ENCODE peak calls at places on chromosomes 4 and X, in five cellular contexts. One of them, this sample, is unnamed.

GRCh38 chr4:185817403-185817818 is 5.4 kb upstream of the SORBS2 start:
- DNase-seq in neural crest cell: no peak
- DNase-seq in BJ: no peak
- DNase-seq in astrocyte of the spinal cord: no peak
- DNase-seq in stimulated activated CD8-positive, alpha-beta memory T cell treated with anti-CD3 and anti-CD28 coated beads, Interleukin-15, amount 100 ng/mL, for 1 hour: no peak
- DNase-seq in this sample: no peak

GRCh38 chrX:129979207-129979920 is 3.1 kb upstream of the BCORL1 start:
- DNase-seq in astrocyte of the spinal cord: no peak
- DNase-seq in neural crest cell: no peak
- DNase-seq in BJ: no peak
- DNase-seq in stimulated activated CD8-positive, alpha-beta memory T cell treated with anti-CD3 and anti-CD28 coated beads, Interleukin-15, amount 100 ng/mL, for 1 hour: no peak
- DNase-seq in this sample: peak; percentile 77

GRCh38 chr4:27692098-27692679 is 831.5 kb downstream of the STIM2 start:
- DNase-seq in neural crest cell: no peak
- DNase-seq in stimulated activated CD8-positive, alpha-beta memory T cell treated with anti-CD3 and anti-CD28 coated beads, Interleukin-15, amount 100 ng/mL, for 1 hour: no peak
- DNase-seq in astrocyte of the spinal cord: peak; percentile 36
- DNase-seq in BJ: no peak
- DNase-seq in this sample: peak; percentile 21

GRCh38 chrX:115410731-115411435 is 121.4 kb downstream of the LUZP4 start:
- DNase-seq in BJ: no peak
- DNase-seq in astrocyte of the spinal cord: no peak
- DNase-seq in stimulated activated CD8-positive, alpha-beta memory T cell treated with anti-CD3 and anti-CD28 coated beads, Interleukin-15, amount 100 ng/mL, for 1 hour: no peak
- DNase-seq in neural crest cell: no peak
- DNase-seq in this sample: no peak

GRCh38 chr4:134201216-134202098 is at the start of gene PABPC4L:
- DNase-seq in astrocyte of the spinal cord: peak; percentile 77
- DNase-seq in BJ: no peak
- DNase-seq in neural crest cell: peak; percentile 40
- DNase-seq in stimulated activated CD8-positive, alpha-beta memory T cell treated with anti-CD3 and anti-CD28 coated beads, Interleukin-15, amount 100 ng/mL, for 1 hour: no peak
- DNase-seq in this sample: peak; percentile 57

GRCh38 chr4:144754562-144755410 is 108.8 kb downstream of the HHIP start:
- DNase-seq in stimulated activated CD8-positive, alpha-beta memory T cell treated with anti-CD3 and anti-CD28 coated beads, Interleukin-15, amount 100 ng/mL, for 1 hour: no peak
- DNase-seq in neural crest cell: no peak
- DNase-seq in astrocyte of the spinal cord: peak; percentile 77
- DNase-seq in BJ: no peak
- DNase-seq in this sample: no peak

GRCh38 chr4:137359691-137360315 is 172.5 kb downstream of the PCDH18 start:
- DNase-seq in neural crest cell: no peak
- DNase-seq in stimulated activated CD8-positive, alpha-beta memory T cell treated with anti-CD3 and anti-CD28 coated beads, Interleukin-15, amount 100 ng/mL, for 1 hour: no peak
- DNase-seq in astrocyte of the spinal cord: peak; percentile 14
- DNase-seq in BJ: peak; percentile 69
- DNase-seq in this sample: no peak

GRCh38 chrX:12954981-12955380 is 19.9 kb upstream of the TMSB4X start:
- DNase-seq in astrocyte of the spinal cord: no peak
- DNase-seq in neural crest cell: no peak
- DNase-seq in stimulated activated CD8-positive, alpha-beta memory T cell treated with anti-CD3 and anti-CD28 coated beads, Interleukin-15, amount 100 ng/mL, for 1 hour: no peak
- DNase-seq in BJ: no peak
- DNase-seq in this sample: no peak

GRCh38 chr4:157221426-157221894 is 932 bp downstream of the GRIA2 start:
- DNase-seq in neural crest cell: peak; percentile 1
- DNase-seq in BJ: no peak
- DNase-seq in stimulated activated CD8-positive, alpha-beta memory T cell treated with anti-CD3 and anti-CD28 coated beads, Interleukin-15, amount 100 ng/mL, for 1 hour: no peak
- DNase-seq in astrocyte of the spinal cord: peak; percentile 5
- DNase-seq in this sample: no peak

GRCh38 chr4:72525938-72526337 is 43.1 kb downstream of the ADAMTS3 start:
- DNase-seq in BJ: peak; percentile 5
- DNase-seq in neural crest cell: no peak
- DNase-seq in astrocyte of the spinal cord: peak; percentile 89
- DNase-seq in stimulated activated CD8-positive, alpha-beta memory T cell treated with anti-CD3 and anti-CD28 coated beads, Interleukin-15, amount 100 ng/mL, for 1 hour: no peak
- DNase-seq in this sample: peak; percentile 57

GRCh38 chr4:16579866-16580265 is 318.6 kb downstream of the LDB2 start:
- DNase-seq in astrocyte of the spinal cord: peak; percentile 34
- DNase-seq in stimulated activated CD8-positive, alpha-beta memory T cell treated with anti-CD3 and anti-CD28 coated beads, Interleukin-15, amount 100 ng/mL, for 1 hour: no peak
- DNase-seq in neural crest cell: no peak
- DNase-seq in BJ: no peak
- DNase-seq in this sample: no peak

GRCh38 chrX:154013614-154014360 is 5.9 kb downstream of the IRAK1 start:
- DNase-seq in neural crest cell: peak; percentile 47
- DNase-seq in stimulated activated CD8-positive, alpha-beta memory T cell treated with anti-CD3 and anti-CD28 coated beads, Interleukin-15, amount 100 ng/mL, for 1 hour: peak; percentile 26
- DNase-seq in astrocyte of the spinal cord: no peak
- DNase-seq in BJ: no peak
- DNase-seq in this sample: peak; percentile 85

GRCh38 chr4:48071171-48071570 is 54.6 kb downstream of the NIPAL1 start:
- DNase-seq in BJ: no peak
- DNase-seq in astrocyte of the spinal cord: no peak
- DNase-seq in stimulated activated CD8-positive, alpha-beta memory T cell treated with anti-CD3 and anti-CD28 coated beads, Interleukin-15, amount 100 ng/mL, for 1 hour: no peak
- DNase-seq in neural crest cell: no peak
- DNase-seq in this sample: no peak

GRCh38 chr4:110733901-110734300 is 111.0 kb upstream of the PITX2 start:
- DNase-seq in astrocyte of the spinal cord: no peak
- DNase-seq in BJ: no peak
- DNase-seq in neural crest cell: no peak
- DNase-seq in stimulated activated CD8-positive, alpha-beta memory T cell treated with anti-CD3 and anti-CD28 coated beads, Interleukin-15, amount 100 ng/mL, for 1 hour: no peak
- DNase-seq in this sample: no peak

GRCh38 chrX:140799216-140799615 is 89.7 kb downstream of the LINC00632 start:
- DNase-seq in stimulated activated CD8-positive, alpha-beta memory T cell treated with anti-CD3 and anti-CD28 coated beads, Interleukin-15, amount 100 ng/mL, for 1 hour: no peak
- DNase-seq in neural crest cell: no peak
- DNase-seq in BJ: no peak
- DNase-seq in astrocyte of the spinal cord: peak; percentile 3
- DNase-seq in this sample: no peak

GRCh38 chr4:76219299-76220055 is 5.9 kb upstream of the SCARB2 start:
- DNase-seq in BJ: no peak
- DNase-seq in stimulated activated CD8-positive, alpha-beta memory T cell treated with anti-CD3 and anti-CD28 coated beads, Interleukin-15, amount 100 ng/mL, for 1 hour: no peak
- DNase-seq in neural crest cell: no peak
- DNase-seq in astrocyte of the spinal cord: no peak
- DNase-seq in this sample: no peak

GRCh38 chrX:8870411-8870810 is 69.2 kb upstream of the FAM9A start:
- DNase-seq in neural crest cell: no peak
- DNase-seq in BJ: no peak
- DNase-seq in astrocyte of the spinal cord: no peak
- DNase-seq in stimulated activated CD8-positive, alpha-beta memory T cell treated with anti-CD3 and anti-CD28 coated beads, Interleukin-15, amount 100 ng/mL, for 1 hour: no peak
- DNase-seq in this sample: no peak

GRCh38 chr4:68960294-68961163 is 8.9 kb upstream of the UGT2A3 start:
- DNase-seq in astrocyte of the spinal cord: no peak
- DNase-seq in BJ: no peak
- DNase-seq in stimulated activated CD8-positive, alpha-beta memory T cell treated with anti-CD3 and anti-CD28 coated beads, Interleukin-15, amount 100 ng/mL, for 1 hour: no peak
- DNase-seq in neural crest cell: no peak
- DNase-seq in this sample: no peak

GRCh38 chrX:111823068-111823467 is 52.9 kb upstream of the TRPC5OS start:
- DNase-seq in BJ: no peak
- DNase-seq in neural crest cell: peak; percentile 35
- DNase-seq in stimulated activated CD8-positive, alpha-beta memory T cell treated with anti-CD3 and anti-CD28 coated beads, Interleukin-15, amount 100 ng/mL, for 1 hour: no peak
- DNase-seq in astrocyte of the spinal cord: no peak
- DNase-seq in this sample: no peak

GRCh38 chr4:38696697-38697096 is 32.7 kb downstream of the KLF3 start:
- DNase-seq in stimulated activated CD8-positive, alpha-beta memory T cell treated with anti-CD3 and anti-CD28 coated beads, Interleukin-15, amount 100 ng/mL, for 1 hour: no peak
- DNase-seq in neural crest cell: no peak
- DNase-seq in BJ: no peak
- DNase-seq in astrocyte of the spinal cord: no peak
- DNase-seq in this sample: no peak

GRCh38 chrX:69107231-69107739 is 58.0 kb downstream of the PJA1 start:
- DNase-seq in stimulated activated CD8-positive, alpha-beta memory T cell treated with anti-CD3 and anti-CD28 coated beads, Interleukin-15, amount 100 ng/mL, for 1 hour: no peak
- DNase-seq in BJ: no peak
- DNase-seq in neural crest cell: no peak
- DNase-seq in astrocyte of the spinal cord: no peak
- DNase-seq in this sample: no peak

GRCh38 chr4:147830987-147831386 is 99.1 kb downstream of the ARHGAP10 start:
- DNase-seq in astrocyte of the spinal cord: peak; percentile 48
- DNase-seq in neural crest cell: no peak
- DNase-seq in BJ: peak; percentile 31
- DNase-seq in stimulated activated CD8-positive, alpha-beta memory T cell treated with anti-CD3 and anti-CD28 coated beads, Interleukin-15, amount 100 ng/mL, for 1 hour: no peak
- DNase-seq in this sample: no peak

GRCh38 chr4:13054410-13054970 is 429.6 kb downstream of the RAB28 start:
- DNase-seq in stimulated activated CD8-positive, alpha-beta memory T cell treated with anti-CD3 and anti-CD28 coated beads, Interleukin-15, amount 100 ng/mL, for 1 hour: no peak
- DNase-seq in astrocyte of the spinal cord: no peak
- DNase-seq in BJ: no peak
- DNase-seq in neural crest cell: no peak
- DNase-seq in this sample: no peak

GRCh38 chrX:41184312-41184711 is 99.1 kb downstream of the USP9X start:
- DNase-seq in stimulated activated CD8-positive, alpha-beta memory T cell treated with anti-CD3 and anti-CD28 coated beads, Interleukin-15, amount 100 ng/mL, for 1 hour: no peak
- DNase-seq in astrocyte of the spinal cord: no peak
- DNase-seq in neural crest cell: no peak
- DNase-seq in BJ: no peak
- DNase-seq in this sample: no peak

GRCh38 chr4:25727711-25728493 is 72.3 kb downstream of the SLC34A2 start:
- DNase-seq in BJ: no peak
- DNase-seq in astrocyte of the spinal cord: no peak
- DNase-seq in stimulated activated CD8-positive, alpha-beta memory T cell treated with anti-CD3 and anti-CD28 coated beads, Interleukin-15, amount 100 ng/mL, for 1 hour: no peak
- DNase-seq in neural crest cell: no peak
- DNase-seq in this sample: no peak

GRCh38 chrX:69615323-69615722 is 590 bp upstream of the EDA start:
- DNase-seq in neural crest cell: no peak
- DNase-seq in astrocyte of the spinal cord: no peak
- DNase-seq in stimulated activated CD8-positive, alpha-beta memory T cell treated with anti-CD3 and anti-CD28 coated beads, Interleukin-15, amount 100 ng/mL, for 1 hour: no peak
- DNase-seq in BJ: no peak
- DNase-seq in this sample: no peak

GRCh38 chr4:39987505-39987904 is 9.8 kb upstream of the PDS5A start:
- DNase-seq in astrocyte of the spinal cord: no peak
- DNase-seq in neural crest cell: no peak
- DNase-seq in stimulated activated CD8-positive, alpha-beta memory T cell treated with anti-CD3 and anti-CD28 coated beads, Interleukin-15, amount 100 ng/mL, for 1 hour: no peak
- DNase-seq in BJ: no peak
- DNase-seq in this sample: no peak

GRCh38 chr4:27096142-27096824 is 235.6 kb downstream of the STIM2 start:
- DNase-seq in neural crest cell: no peak
- DNase-seq in stimulated activated CD8-positive, alpha-beta memory T cell treated with anti-CD3 and anti-CD28 coated beads, Interleukin-15, amount 100 ng/mL, for 1 hour: no peak
- DNase-seq in BJ: no peak
- DNase-seq in astrocyte of the spinal cord: peak; percentile 16
- DNase-seq in this sample: no peak

GRCh38 chr4:108333353-108333920 is 164.7 kb upstream of the LEF1 start:
- DNase-seq in neural crest cell: no peak
- DNase-seq in stimulated activated CD8-positive, alpha-beta memory T cell treated with anti-CD3 and anti-CD28 coated beads, Interleukin-15, amount 100 ng/mL, for 1 hour: no peak
- DNase-seq in BJ: no peak
- DNase-seq in astrocyte of the spinal cord: no peak
- DNase-seq in this sample: no peak

GRCh38 chr4:13865871-13866669 is 238.5 kb upstream of the BOD1L1 start:
- DNase-seq in stimulated activated CD8-positive, alpha-beta memory T cell treated with anti-CD3 and anti-CD28 coated beads, Interleukin-15, amount 100 ng/mL, for 1 hour: no peak
- DNase-seq in astrocyte of the spinal cord: peak; percentile 31
- DNase-seq in neural crest cell: no peak
- DNase-seq in BJ: peak; percentile 26
- DNase-seq in this sample: no peak